ENCODE peak calls at places on chromosome 17, in ten cellular contexts. Z is NAMALWA; F is cardiac muscle cell; Y is stimulated activated CD8-positive, alpha-beta memory T cell treated with anti-CD3 and anti-CD28 coated beads, Interleukin-15, amount 100 ng/mL, for 1 hour; K is GM19239; P is NCI-H526; A is myocyte; X is activated CD4-positive, alpha-beta T cell treated with anti-CD3 and anti-CD28 coated beads, Interleukin-2, amount 10 ng/mL, durations not matched to agents 7 days and 5 days; S is NCI-H510A treated with DMSO at 0.1 percent for 48 hours; I is activated T-helper 9 cell treated with anti-CD3 and anti-CD28 coated beads, Interleukin-2, amount 50 U/mL, for 16 hours. G is an unnamed sample.

GRCh38 chr17:80545499-80545826 is 825 bp downstream of the RPTOR start:
- DNase-seq in Z (peak; percentile 28), F (peak; percentile 27), Y (no peak), K (no peak), P (peak; percentile 34), A (peak; percentile 13), X (no peak), S (no peak), I (no peak), G (no peak)

GRCh38 chr17:69282002-69282401 is 44.9 kb downstream of the ABCA5 start:
- DNase-seq in Z (no peak), F (no peak), Y (no peak), K (no peak), P (no peak), A (no peak), X (no peak), S (no peak), I (no peak), G (no peak)

GRCh38 chr17:1241904-1242303 is 28.3 kb upstream of the BHLHA9 start:
- DNase-seq in Z (no peak), F (peak; percentile 33), Y (no peak), K (no peak), P (peak; percentile 20), A (peak; percentile 33), X (no peak), S (no peak), I (no peak), G (no peak)

GRCh38 chr17:19327039-19327776 is 35.3 kb downstream of the B9D1 start:
- DNase-seq in Z (no peak), F (peak; percentile 82), Y (no peak), K (no peak), P (no peak), A (peak; percentile 63), X (no peak), S (no peak), I (no peak), G (no peak)

GRCh38 chr17:49798182-49798581 is 9.7 kb downstream of the KAT7 start:
- DNase-seq in Z (no peak), F (no peak), Y (no peak), K (no peak), P (no peak), A (no peak), X (no peak), S (no peak), I (no peak), G (no peak)

GRCh38 chr17:69402052-69402451 is 12.4 kb upstream of the MAP2K6 start:
- DNase-seq in Z (no peak), F (no peak), Y (no peak), K (no peak), P (no peak), A (no peak), X (no peak), S (no peak), I (no peak), G (no peak)

GRCh38 chr17:2697611-2698162 is 13.9 kb downstream of the CLUH start:
- DNase-seq in Z (no peak), F (no peak), Y (no peak), K (peak; percentile 13), P (no peak), A (no peak), X (no peak), S (no peak), I (no peak), G (no peak)

GRCh38 chr17:27993723-27994310 is 48.7 kb upstream of the NLK start:
- DNase-seq in Z (no peak), F (no peak), Y (no peak), K (no peak), P (no peak), A (no peak), X (no peak), S (no peak), I (no peak), G (no peak)

GRCh38 chr17:8384801-8385335 is 1.9 kb upstream of the RPL26 start:
- DNase-seq in Z (no peak), F (peak; percentile 86), Y (no peak), K (no peak), P (no peak), A (peak; percentile 42), X (no peak), S (no peak), I (no peak), G (no peak)

GRCh38 chr17:6514371-6514770 is 42.0 kb downstream of the PITPNM3 start:
- DNase-seq in Z (no peak), F (no peak), Y (no peak), K (no peak), P (no peak), A (peak; percentile 37), X (no peak), S (no peak), I (no peak), G (no peak)

GRCh38 chr17:33377837-33378236 is 84.7 kb upstream of the ASIC2 start:
- DNase-seq in Z (no peak), F (no peak), Y (no peak), K (no peak), P (no peak), A (peak; percentile 26), X (no peak), S (no peak), I (no peak), G (no peak)

G was measured in GM12878.